ENCODE peak calls at places on chromosomes 2 and 18, in nine cellular contexts. W is testis, H is astrocyte of the spinal cord, K is GM10248, C is adrenal gland, Q is tibial artery, L is heart right ventricle, D is cardiac fibroblast, I is epithelial cell of proximal tubule. G is an unnamed sample.

GRCh38 chr2:70920367-70920715 is 15.4 kb upstream of the ATP6V1B1 start:
- DNase-seq in K (no peak), W (no peak), Q (peak), I (no peak), D (no peak), L (no peak), H (no peak), C (no peak), G (no peak)

GRCh38 chr2:182186132-182186735 is 200.6 kb downstream of the PPP1R1C start:
- DNase-seq in Q (no peak), I (no peak), L (no peak), K (peak), H (peak), W (no peak), D (peak), C (no peak), G (peak)

GRCh38 chr2:118672571-118673158 is 174.8 kb downstream of the EN1 start:
- DNase-seq in Q (no peak), H (no peak), W (no peak), D (no peak), L (no peak), K (no peak), I (no peak), C (peak), G (peak)

GRCh38 chr18:23373564-23373963 is 79.5 kb upstream of the RIOK3 start:
- DNase-seq in H (no peak), D (no peak), C (no peak), K (no peak), I (no peak), Q (no peak), W (no peak), L (no peak), G (no peak)

GRCh38 chr18:43662657-43663056 is 385.4 kb upstream of the SYT4 start:
- DNase-seq in W (no peak), C (no peak), H (peak), Q (no peak), K (no peak), L (no peak), D (peak), I (peak), G (peak)

GRCh38 chr18:75926811-75927210 is 499.3 kb upstream of the SMIM21 start:
- DNase-seq in H (peak), I (peak), W (no peak), C (no peak), L (no peak), Q (no peak), D (no peak), K (no peak), G (no peak)

GRCh38 chr18:7488571-7488970 is 78.5 kb upstream of the PTPRM start:
- DNase-seq in C (no peak), I (no peak), W (no peak), L (no peak), K (no peak), D (no peak), H (no peak), Q (no peak), G (no peak)

GRCh38 chr2:24919977-24920812 is at the start of gene ADCY3:
- DNase-seq in D (no peak), Q (peak), L (peak), H (no peak), C (peak), W (peak), K (peak), I (no peak), G (peak)

GRCh38 chr18:48514786-48515185 is 24.0 kb upstream of the CTIF start:
- DNase-seq in I (no peak), Q (no peak), D (no peak), C (no peak), L (no peak), K (no peak), H (peak), W (no peak), G (no peak)

GRCh38 chr2:86675611-86676015 is 44.5 kb upstream of the RMND5A start:
- DNase-seq in L (no peak), C (no peak), I (no peak), D (no peak), W (no peak), H (no peak), K (no peak), Q (no peak), G (no peak)

GRCh38 chr2:172084484-172084733 is 898 bp upstream of the DLX1 start:
- DNase-seq in W (no peak), K (no peak), Q (no peak), H (no peak), D (no peak), C (no peak), I (no peak), L (no peak), G (no peak)

GRCh38 chr2:24793752-24794477 is 690 bp downstream of the CENPO start:
- DNase-seq in L (no peak), K (no peak), W (no peak), H (peak), D (peak), I (no peak), C (no peak), Q (no peak), G (no peak)

GRCh38 chr2:96537734-96538486 is 1.4 kb downstream of the ARID5A start:
- DNase-seq in Q (peak), L (peak), H (no peak), C (no peak), D (no peak), W (no peak), K (no peak), I (no peak), G (no peak)

GRCh38 chr2:233387225-233387624 is 32.9 kb downstream of the DGKD start:
- DNase-seq in D (no peak), H (no peak), K (no peak), I (peak), W (no peak), Q (peak), C (no peak), L (no peak), G (no peak)

GRCh38 chr2:148507970-148508369 is 136.6 kb upstream of the EPC2 start:
- DNase-seq in H (no peak), D (no peak), K (no peak), I (no peak), Q (no peak), L (no peak), C (no peak), W (no peak), G (no peak)

GRCh38 chr18:23998811-23999210 is 15.7 kb upstream of the TTC39C start:
- DNase-seq in L (no peak), D (no peak), H (no peak), W (no peak), K (no peak), I (no peak), C (no peak), Q (no peak), G (peak)

GRCh38 chr2:134122610-134123009 is 131.3 kb upstream of the MGAT5 start:
- DNase-seq in Q (no peak), K (no peak), L (no peak), I (no peak), C (no peak), W (no peak), H (no peak), D (no peak), G (no peak)

GRCh38 chr2:238061310-238062202 is 755 bp downstream of the SCLY start:
- DNase-seq in C (peak), D (peak), L (no peak), Q (no peak), I (no peak), H (peak), W (peak), K (no peak), G (peak)

GRCh38 chr2:180983468-180984388 is 3.3 kb downstream of the UBE2E3 start:
- DNase-seq in K (peak), D (peak), I (peak), Q (no peak), L (peak), W (peak), H (peak), C (peak), G (peak)

GRCh38 chr2:164252568-164253287 is 368.6 kb downstream of the GRB14 start:
- DNase-seq in H (no peak), W (no peak), I (no peak), K (peak), Q (no peak), C (no peak), D (no peak), L (no peak), G (no peak)

GRCh38 chr2:73823916-73824523 is 4.7 kb upstream of the STAMBP start:
- DNase-seq in K (peak), D (peak), Q (no peak), L (peak), W (peak), C (no peak), H (peak), I (no peak), G (peak)

GRCh38 chr2:23283653-23284052 is 101.3 kb upstream of the KLHL29 start:
- DNase-seq in K (no peak), I (no peak), W (no peak), Q (no peak), H (no peak), L (no peak), C (no peak), D (peak), G (peak)

DNA sequence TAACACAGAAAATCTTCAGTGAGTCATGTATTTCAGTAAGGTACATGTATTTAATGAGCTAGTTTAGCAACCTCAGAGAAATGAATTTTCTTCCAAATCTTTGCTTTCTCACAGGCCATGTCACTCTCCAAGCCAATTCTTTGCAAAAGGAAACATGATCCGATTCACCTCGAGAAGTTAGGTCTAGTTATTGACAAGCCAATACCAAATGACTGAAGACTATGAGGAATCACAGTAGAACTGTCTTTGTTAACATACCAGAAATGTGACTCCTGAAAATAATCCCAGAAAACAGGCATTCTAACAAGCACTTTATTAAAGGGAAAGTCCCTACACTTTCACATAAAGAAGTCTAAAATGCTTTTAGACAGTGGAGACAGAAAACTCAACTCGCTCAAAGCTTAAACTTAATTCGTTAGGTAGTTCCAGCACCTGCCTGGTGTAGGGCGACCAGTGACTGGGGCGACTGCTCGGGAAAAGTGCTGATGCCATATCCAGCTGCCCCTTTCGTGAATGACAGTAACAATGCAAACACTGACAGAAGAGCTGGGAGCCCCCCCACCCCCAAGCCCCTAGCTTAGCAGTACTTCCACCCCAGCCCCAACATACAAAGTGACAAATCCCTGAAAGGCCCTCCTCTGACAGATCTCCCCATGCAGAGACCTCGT is 1.9 kb downstream of the MEMO1 start:
- DNase-seq in I (no peak), H (peak), C (no peak), Q (no peak), K (no peak), W (peak), L (no peak), D (peak), G (peak)
- TF ChIP-seq CTCF in I (no peak), H (no peak), C (no peak), Q (no peak), K (no peak), W (no peak), L (no peak), D (no peak), G (no peak)

GRCh38 chr2:158723311-158723838 is 71.7 kb upstream of the DAPL1 start:
- DNase-seq in H (no peak), C (no peak), K (no peak), L (no peak), Q (no peak), I (no peak), W (no peak), D (no peak), G (no peak)

GRCh38 chr2:158722266-158723105 is 72.6 kb upstream of the DAPL1 start:
- DNase-seq in C (no peak), L (no peak), H (no peak), Q (no peak), K (no peak), W (no peak), D (no peak), I (no peak), G (no peak)

GRCh38 chr2:158724803-158725271 is 70.3 kb upstream of the DAPL1 start:
- DNase-seq in H (no peak), K (no peak), L (no peak), W (no peak), I (peak), Q (no peak), C (no peak), D (peak), G (no peak)

GRCh38 chr2:158725496-158725895 is 69.6 kb upstream of the DAPL1 start:
- DNase-seq in D (no peak), K (no peak), C (no peak), W (no peak), Q (no peak), H (no peak), I (no peak), L (no peak), G (no peak)

DNA sequence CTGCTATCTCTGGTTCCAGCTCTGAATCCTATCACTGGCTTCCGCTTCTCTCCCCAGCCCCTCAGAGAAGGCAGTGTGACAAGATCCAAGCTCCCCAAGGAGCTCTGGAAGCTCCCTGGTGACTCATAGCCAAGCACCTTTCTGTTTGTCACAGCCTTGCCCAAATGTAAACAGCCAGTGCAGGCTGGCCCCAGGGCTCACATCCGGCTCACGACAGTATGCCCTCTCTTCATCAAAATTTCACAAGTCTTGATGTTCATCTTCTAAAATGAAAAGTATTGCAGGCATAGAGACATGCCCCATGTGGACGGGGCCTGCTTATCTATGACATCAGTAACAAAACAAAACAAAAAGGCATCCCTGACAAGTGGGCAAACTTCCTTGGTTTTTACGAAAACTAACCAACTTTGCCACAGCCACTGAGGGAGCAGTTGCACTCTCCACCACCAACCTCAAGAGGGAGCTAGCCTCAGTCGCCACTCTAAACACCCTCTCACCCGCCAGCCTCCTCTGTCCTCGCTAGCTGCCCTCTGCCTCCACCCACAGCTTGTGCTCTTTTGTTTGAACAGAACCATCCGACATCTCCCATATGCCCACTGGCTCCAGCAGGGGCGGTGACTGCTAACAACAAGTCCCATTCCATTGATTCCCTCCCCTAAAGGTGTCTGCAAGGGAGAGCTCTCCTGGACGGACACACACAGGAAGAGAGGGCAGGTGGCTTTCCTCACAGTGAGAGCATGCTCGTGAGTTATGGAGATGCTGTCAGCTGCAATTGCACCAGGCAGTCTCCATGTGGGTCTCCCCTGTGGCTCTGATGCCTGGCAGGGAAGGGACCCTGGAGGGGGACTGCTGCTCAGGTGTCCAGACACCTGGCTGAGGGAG is 71.0 kb upstream of the DAPL1 start:
- DNase-seq in Q (no peak), K (no peak), H (no peak), C (no peak), D (no peak), W (no peak), L (no peak), I (no peak), G (no peak)
- TF ChIP-seq CTCF in Q (no peak), K (no peak), H (peak), C (no peak), D (peak), W (no peak), L (no peak), I (peak), G (no peak)

GRCh38 chr2:169221745-169222369 is 140.5 kb downstream of the LRP2 start:
- DNase-seq in Q (no peak), D (peak), C (no peak), W (no peak), I (no peak), L (no peak), H (peak), K (no peak), G (peak)
- TF ChIP-seq CTCF in Q (no peak), D (peak), C (no peak), W (no peak), I (peak), L (no peak), H (peak), K (no peak), G (peak)

GRCh38 chr2:113305146-113305545 is 26.4 kb upstream of the PAX8 start:
- DNase-seq in Q (no peak), C (no peak), H (no peak), W (no peak), K (no peak), D (no peak), L (no peak), I (no peak), G (no peak)

GRCh38 chr2:113304702-113305101 is 26.0 kb upstream of the PAX8 start:
- DNase-seq in L (no peak), H (no peak), W (no peak), D (no peak), Q (no peak), C (no peak), K (no peak), I (no peak), G (no peak)

DNA sequence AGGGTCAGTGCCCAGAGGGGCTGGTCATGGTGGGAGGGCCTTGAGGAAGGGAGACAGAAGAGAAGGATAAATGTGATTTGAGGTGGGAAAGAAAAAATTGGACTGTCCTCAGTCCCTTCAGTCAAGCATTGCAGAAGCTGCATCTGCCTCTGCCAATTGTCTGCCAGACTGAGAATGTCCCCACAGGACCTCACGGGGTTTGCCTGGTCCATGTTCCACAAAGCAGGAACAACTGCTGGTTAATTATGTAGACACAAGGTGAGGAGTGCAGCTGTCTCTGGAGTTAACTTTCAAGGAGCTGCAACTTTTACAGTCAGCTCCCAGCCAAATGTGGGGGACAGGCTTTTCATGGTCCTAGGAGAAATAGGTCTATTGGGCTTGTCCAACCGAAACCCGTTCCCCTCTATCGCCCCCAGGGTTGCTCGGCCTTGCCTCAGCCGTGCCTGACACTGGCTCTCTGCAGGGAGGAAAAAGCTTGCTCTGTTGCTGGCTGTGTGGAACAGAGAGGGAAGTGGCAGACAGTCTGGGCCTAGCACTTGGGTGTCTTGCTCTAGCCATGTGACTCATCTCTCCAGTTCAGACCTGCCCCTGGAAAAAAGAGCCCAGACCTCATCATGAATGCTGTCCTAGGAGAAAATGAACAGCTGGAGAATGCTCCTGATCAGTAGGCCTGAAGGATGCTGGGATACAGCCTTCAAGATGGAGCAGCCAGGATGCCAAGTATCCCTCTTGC is 31.1 kb upstream of the PAX8 start:
- DNase-seq in C (no peak), I (no peak), D (peak), W (no peak), H (no peak), Q (no peak), K (no peak), L (no peak), G (no peak)
- TF ChIP-seq CTCF in C (no peak), I (no peak), D (no peak), W (no peak), H (no peak), Q (no peak), K (no peak), L (no peak), G (no peak)

DNA sequence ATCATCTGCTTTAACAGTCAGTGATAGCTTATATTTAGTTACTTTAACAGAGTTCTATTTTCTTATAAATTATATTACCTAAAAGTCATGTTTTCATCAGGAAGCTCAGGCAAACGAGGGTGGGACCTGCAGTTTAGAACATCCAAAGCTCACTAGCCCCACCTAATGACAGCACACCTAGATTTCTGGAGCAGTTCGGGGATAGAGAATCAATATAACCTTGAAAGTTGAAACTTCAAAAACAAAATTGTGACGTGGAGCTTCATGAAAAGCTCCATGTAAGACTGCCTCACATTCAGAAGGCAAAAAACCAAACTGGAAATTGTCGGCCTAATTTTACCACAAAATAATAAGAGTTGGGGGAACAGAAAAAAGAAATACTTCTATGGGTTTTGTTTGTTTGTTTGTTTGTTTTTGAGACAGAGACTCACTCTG is 185.9 kb upstream of the CCDC150 start:
- DNase-seq in C (peak), Q (no peak), I (no peak), W (peak), L (peak), D (peak), K (peak), H (peak), G (peak)
- TF ChIP-seq CTCF in C (peak), Q (peak), I (peak), W (peak), L (peak), D (peak), K (peak), H (peak), G (peak)

G was measured in fibroblast of the aortic adventitia.